ENCODE peak calls at places on chromosomes 5 and 9, in ten cellular contexts. I is tibial artery; H is astrocyte of the spinal cord; P is transverse colon; Z is brain microvascular endothelial cell; E is CD4-positive, alpha-beta T cell; W is fibroblast of the aortic adventitia; M is fibroblast of pulmonary artery; V is osteocyte; R is tibial nerve. Y is an unnamed sample.

GRCh38 chr5:128174951-128175350 is 91.4 kb downstream of the SLC12A2 start:
- DNase-seq in I (no peak), H (peak), P (no peak), Z (peak), E (no peak), W (peak), M (peak), V (no peak), R (no peak), Y (peak)

GRCh38 chr9:123922911-123923310 is 7.0 kb downstream of the DENND1A start:
- DNase-seq in I (no peak), H (no peak), P (no peak), Z (no peak), E (no peak), W (no peak), M (no peak), V (no peak), R (no peak), Y (no peak)

GRCh38 chr5:9440517-9440916 is 105.4 kb downstream of the SEMA5A start:
- DNase-seq in I (no peak), H (peak), P (no peak), Z (no peak), E (no peak), W (peak), M (peak), V (no peak), R (no peak), Y (peak)

GRCh38 chr9:12708562-12709298 is 15.5 kb downstream of the TYRP1 start:
- DNase-seq in I (no peak), H (peak), P (no peak), Z (peak), E (no peak), W (peak), M (peak), V (no peak), R (no peak), Y (peak)

GRCh38 chr5:155539958-155540595 is 526.5 kb downstream of the KIF4B start:
- DNase-seq in I (no peak), H (no peak), P (no peak), Z (no peak), E (no peak), W (no peak), M (no peak), V (no peak), R (no peak), Y (no peak)

GRCh38 chr9:84990850-84991505 is 321.4 kb downstream of the NTRK2 start:
- DNase-seq in I (no peak), H (no peak), P (no peak), Z (no peak), E (no peak), W (no peak), M (no peak), V (no peak), R (no peak), Y (no peak)

GRCh38 chr9:136928591-136928990 is 15.9 kb downstream of the FBXW5 start:
- DNase-seq in I (peak), H (no peak), P (no peak), Z (no peak), E (no peak), W (no peak), M (no peak), V (no peak), R (no peak), Y (no peak)

GRCh38 chr5:42813533-42813932 is 1.8 kb upstream of the SELENOP start:
- DNase-seq in I (no peak), H (no peak), P (no peak), Z (no peak), E (no peak), W (no peak), M (no peak), V (no peak), R (no peak), Y (no peak)

GRCh38 chr5:126780165-126780827 is 3.4 kb downstream of the LMNB1 start:
- DNase-seq in I (peak), H (peak), P (peak), Z (peak), E (peak), W (peak), M (peak), V (peak), R (no peak), Y (peak)

GRCh38 chr9:69132391-69132790 is 41.7 kb upstream of the TJP2 start:
- DNase-seq in I (no peak), H (no peak), P (no peak), Z (no peak), E (no peak), W (no peak), M (no peak), V (peak), R (no peak), Y (no peak)

GRCh38 chr9:122912964-122913673 is at the start of gene ZBTB6:
- DNase-seq in I (peak), H (peak), P (peak), Z (peak), E (peak), W (peak), M (peak), V (peak), R (peak), Y (peak)

GRCh38 chr5:142863856-142864255 is 93.7 kb downstream of the ARHGAP26 start:
- DNase-seq in I (no peak), H (no peak), P (no peak), Z (no peak), E (no peak), W (no peak), M (no peak), V (no peak), R (no peak), Y (no peak)

GRCh38 chr5:150588495-150588890 is 52.0 kb upstream of the SYNPO start:
- DNase-seq in I (peak), H (no peak), P (peak), Z (no peak), E (no peak), W (no peak), M (no peak), V (no peak), R (no peak), Y (no peak)

GRCh38 chr9:97958812-97959511 is 21.0 kb upstream of the HEMGN start:
- DNase-seq in I (no peak), H (peak), P (no peak), Z (peak), E (no peak), W (peak), M (peak), V (no peak), R (no peak), Y (peak)

GRCh38 chr9:137441289-137441934 is at the start of gene ENTPD8:
- DNase-seq in I (no peak), H (no peak), P (peak), Z (no peak), E (no peak), W (no peak), M (no peak), V (no peak), R (no peak), Y (no peak)

GRCh38 chr5:14574891-14575496 is 6.6 kb upstream of the OTULINL start:
- DNase-seq in I (peak), H (no peak), P (peak), Z (no peak), E (no peak), W (no peak), M (no peak), V (no peak), R (no peak), Y (peak)

GRCh38 chr9:129624168-129624759 is 1.7 kb upstream of the NTMT1 start:
- DNase-seq in I (no peak), H (peak), P (peak), Z (peak), E (peak), W (peak), M (peak), V (peak), R (peak), Y (peak)

GRCh38 chr9:129026442-129027223 is 1.5 kb downstream of the SH3GLB2 start:
- DNase-seq in I (no peak), H (peak), P (peak), Z (no peak), E (no peak), W (peak), M (no peak), V (no peak), R (no peak), Y (no peak)

GRCh38 chr5:160887780-160888179 is 35.8 kb upstream of the ATP10B start:
- DNase-seq in I (no peak), H (no peak), P (peak), Z (no peak), E (no peak), W (no peak), M (no peak), V (no peak), R (no peak), Y (no peak)

GRCh38 chr9:17005085-17005484 is 129.8 kb upstream of the CNTLN start:
- DNase-seq in I (peak), H (peak), P (peak), Z (peak), E (no peak), W (peak), M (peak), V (no peak), R (no peak), Y (peak)

GRCh38 chr9:114196924-114197570 is 41.7 kb downstream of the COL27A1 start:
- DNase-seq in I (no peak), H (no peak), P (no peak), Z (no peak), E (no peak), W (no peak), M (no peak), V (no peak), R (no peak), Y (no peak)

GRCh38 chr9:98158071-98158791 is 34.2 kb downstream of the CORO2A start:
- DNase-seq in I (no peak), H (no peak), P (peak), Z (no peak), E (no peak), W (no peak), M (no peak), V (no peak), R (no peak), Y (no peak)

GRCh38 chr5:5340206-5340729 is 82.2 kb upstream of the ICE1 start:
- DNase-seq in I (peak), H (peak), P (peak), Z (peak), E (no peak), W (peak), M (peak), V (peak), R (no peak), Y (peak)

GRCh38 chr9:78620764-78621163 is 323.8 kb downstream of the PSAT1 start:
- DNase-seq in I (no peak), H (peak), P (no peak), Z (peak), E (no peak), W (peak), M (peak), V (no peak), R (no peak), Y (peak)

GRCh38 chr5:170479484-170479883 is 24.3 kb upstream of the KCNIP1 start:
- DNase-seq in I (no peak), H (no peak), P (no peak), Z (peak), E (no peak), W (no peak), M (no peak), V (no peak), R (no peak), Y (peak)

GRCh38 chr9:121494192-121494591 is 5.5 kb downstream of the GGTA1 start:
- DNase-seq in I (no peak), H (no peak), P (no peak), Z (no peak), E (no peak), W (no peak), M (no peak), V (no peak), R (no peak), Y (no peak)

DNA sequence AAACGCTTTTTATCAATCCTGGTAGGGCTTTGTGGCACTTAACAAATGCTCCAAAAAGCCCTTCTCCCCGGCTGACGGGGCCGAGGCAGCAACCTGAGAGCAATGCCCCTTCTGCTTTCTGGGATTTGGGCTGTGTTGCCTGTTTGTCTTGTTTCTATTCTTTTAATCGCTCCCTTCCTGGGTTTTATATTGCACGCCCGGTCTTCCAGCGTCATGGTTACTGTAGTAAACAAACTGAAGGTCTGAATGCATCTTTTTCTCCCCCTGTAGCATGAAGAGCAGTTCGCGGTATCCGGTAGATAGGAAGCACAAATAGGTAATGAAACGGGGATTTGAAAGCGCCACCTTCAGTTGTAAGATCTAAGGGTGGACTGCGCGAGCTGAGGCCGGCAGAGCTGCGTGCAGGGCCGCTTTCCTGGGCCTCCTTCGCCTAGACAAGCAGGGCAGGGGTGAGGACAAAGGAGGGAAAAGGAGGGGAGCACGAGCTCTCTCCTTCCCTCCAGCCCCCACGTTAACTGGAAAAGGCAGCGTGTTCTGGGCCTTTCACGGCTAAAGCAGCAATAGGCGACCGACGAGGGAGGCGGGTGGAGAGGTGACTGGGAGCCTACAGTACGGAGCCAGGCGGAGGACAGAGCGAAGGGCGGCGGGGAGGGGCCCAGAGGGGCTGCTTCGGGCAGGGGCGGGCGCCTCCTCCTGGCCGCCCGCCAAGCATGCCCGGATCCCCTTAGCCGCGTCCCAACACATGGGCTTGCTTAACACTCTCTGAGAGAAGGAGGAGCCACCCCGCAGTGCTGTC is 49.3 kb upstream of the ZNF366 start:
- DNase-seq in I (peak), H (peak), P (peak), Z (peak), E (no peak), W (peak), M (peak), V (no peak), R (peak), Y (peak)
- TF ChIP-seq CTCF in I (no peak), H (peak), P (no peak), Z (peak), E (no peak), W (no peak), M (no peak), V (peak), R (no peak), Y (no peak)

DNA sequence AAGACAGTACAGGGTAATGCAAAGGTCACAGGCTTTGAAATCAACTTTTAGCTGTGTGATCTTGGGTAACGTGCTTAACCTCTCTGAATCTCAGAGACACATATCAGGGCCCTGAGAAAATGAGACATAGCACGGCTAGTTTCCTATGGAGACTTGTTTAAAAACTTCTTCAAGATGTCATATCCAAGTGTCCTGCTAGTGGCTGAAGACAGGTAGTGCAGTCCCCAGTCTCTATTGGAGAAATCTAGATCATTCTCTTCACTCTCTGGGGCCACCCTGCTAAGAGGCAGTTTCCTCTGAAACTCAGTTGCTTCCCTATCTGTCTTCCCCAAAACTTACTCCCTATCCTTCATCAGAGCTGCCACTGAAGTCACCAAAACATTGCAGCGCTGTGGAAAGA is 30.3 kb upstream of the GRXCR2 start:
- DNase-seq in I (no peak), H (no peak), P (no peak), Z (no peak), E (no peak), W (no peak), M (no peak), V (no peak), R (no peak), Y (no peak)
- TF ChIP-seq CTCF in I (no peak), H (peak), P (peak), Z (peak), E (no peak), W (peak), M (peak), V (peak), R (no peak), Y (peak)

GRCh38 chr5:111159845-111160244 is 64.3 kb upstream of the CAMK4 start:
- DNase-seq in I (no peak), H (no peak), P (no peak), Z (no peak), E (no peak), W (no peak), M (no peak), V (no peak), R (no peak), Y (no peak)
- TF ChIP-seq CTCF in I (no peak), H (no peak), P (no peak), Z (no peak), E (no peak), W (no peak), M (no peak), V (no peak), R (no peak), Y (no peak)

GRCh38 chr5:103490340-103490739 is 72.2 kb downstream of the NUDT12 start:
- DNase-seq in I (no peak), H (no peak), P (no peak), Z (no peak), E (no peak), W (no peak), M (no peak), V (no peak), R (no peak), Y (no peak)

GRCh38 chr5:103487822-103488493 is 74.6 kb downstream of the NUDT12 start:
- DNase-seq in I (no peak), H (no peak), P (no peak), Z (no peak), E (no peak), W (no peak), M (no peak), V (no peak), R (no peak), Y (no peak)

GRCh38 chr5:103489293-103489692 is 73.3 kb downstream of the NUDT12 start:
- DNase-seq in I (no peak), H (no peak), P (no peak), Z (no peak), E (no peak), W (no peak), M (no peak), V (no peak), R (no peak), Y (no peak)

GRCh38 chr5:103487253-103487652 is 75.3 kb downstream of the NUDT12 start:
- DNase-seq in I (no peak), H (peak), P (no peak), Z (no peak), E (no peak), W (no peak), M (no peak), V (no peak), R (no peak), Y (peak)
- TF ChIP-seq CTCF in I (no peak), H (no peak), P (no peak), Z (peak), E (no peak), W (no peak), M (no peak), V (no peak), R (no peak), Y (no peak)

DNA sequence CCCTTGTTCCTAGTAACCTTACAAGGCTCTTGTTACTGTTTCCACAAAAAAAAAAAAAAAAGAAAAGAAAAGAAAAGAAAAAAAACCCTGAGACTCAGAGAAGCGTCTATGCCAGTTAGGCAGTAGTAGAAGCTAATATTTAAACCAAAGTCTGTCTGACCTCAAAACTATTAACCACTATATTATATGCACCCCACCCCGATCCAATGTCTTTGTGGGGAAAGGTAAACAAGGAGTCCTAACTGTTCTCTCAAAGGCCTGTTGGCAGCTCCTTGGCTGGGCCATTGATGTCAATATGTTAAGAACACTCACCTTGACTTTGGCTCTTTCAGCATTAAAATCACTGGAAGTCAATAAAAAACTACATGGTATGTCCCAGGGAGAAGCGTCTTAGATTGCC is 308.4 kb upstream of the RPS23 start:
- DNase-seq in I (no peak), H (no peak), P (peak), Z (no peak), E (no peak), W (no peak), M (no peak), V (no peak), R (no peak), Y (no peak)
- TF ChIP-seq CTCF in I (no peak), H (no peak), P (no peak), Z (no peak), E (no peak), W (no peak), M (no peak), V (no peak), R (no peak), Y (no peak)

GRCh38 chr5:93915142-93915553 is 173.7 kb upstream of the POU5F2 start:
- DNase-seq in I (no peak), H (peak), P (no peak), Z (no peak), E (no peak), W (peak), M (peak), V (no peak), R (no peak), Y (peak)
- TF ChIP-seq CTCF in I (peak), H (peak), P (peak), Z (peak), E (peak), W (peak), M (peak), V (peak), R (peak), Y (peak)

GRCh38 chr9:580652-581342 is 260.7 kb upstream of the DMRT1 start:
- DNase-seq in I (no peak), H (no peak), P (no peak), Z (no peak), E (no peak), W (no peak), M (no peak), V (no peak), R (no peak), Y (no peak)

GRCh38 chr9:582775-583174 is 258.7 kb upstream of the DMRT1 start:
- DNase-seq in I (no peak), H (no peak), P (no peak), Z (no peak), E (no peak), W (no peak), M (no peak), V (no peak), R (no peak), Y (no peak)

GRCh38 chr9:581673-582497 is 259.6 kb upstream of the DMRT1 start:
- DNase-seq in I (no peak), H (no peak), P (no peak), Z (no peak), E (no peak), W (no peak), M (no peak), V (no peak), R (no peak), Y (no peak)
- TF ChIP-seq CTCF in I (no peak), H (peak), P (no peak), Z (peak), E (no peak), W (peak), M (no peak), V (peak), R (no peak), Y (no peak)

GRCh38 chr5:141427783-141428426 is 2.4 kb upstream of the PCDHGA12 start:
- DNase-seq in I (no peak), H (no peak), P (no peak), Z (no peak), E (no peak), W (no peak), M (no peak), V (no peak), R (no peak), Y (no peak)

GRCh38 chr5:141431286-141431685 is 979 bp downstream of the PCDHGA12 start:
- DNase-seq in I (no peak), H (peak), P (no peak), Z (no peak), E (no peak), W (peak), M (peak), V (no peak), R (no peak), Y (peak)

GRCh38 chr5:141434006-141434405 is 3.7 kb downstream of the PCDHGA12 start:
- DNase-seq in I (no peak), H (no peak), P (no peak), Z (no peak), E (no peak), W (no peak), M (no peak), V (no peak), R (no peak), Y (no peak)

GRCh38 chr5:141430332-141431113 is at the start of gene PCDHGA12:
- DNase-seq in I (peak), H (peak), P (no peak), Z (peak), E (no peak), W (peak), M (peak), V (no peak), R (no peak), Y (peak)
- TF ChIP-seq CTCF in I (peak), H (peak), P (no peak), Z (peak), E (no peak), W (peak), M (peak), V (no peak), R (peak), Y (peak)

DNA sequence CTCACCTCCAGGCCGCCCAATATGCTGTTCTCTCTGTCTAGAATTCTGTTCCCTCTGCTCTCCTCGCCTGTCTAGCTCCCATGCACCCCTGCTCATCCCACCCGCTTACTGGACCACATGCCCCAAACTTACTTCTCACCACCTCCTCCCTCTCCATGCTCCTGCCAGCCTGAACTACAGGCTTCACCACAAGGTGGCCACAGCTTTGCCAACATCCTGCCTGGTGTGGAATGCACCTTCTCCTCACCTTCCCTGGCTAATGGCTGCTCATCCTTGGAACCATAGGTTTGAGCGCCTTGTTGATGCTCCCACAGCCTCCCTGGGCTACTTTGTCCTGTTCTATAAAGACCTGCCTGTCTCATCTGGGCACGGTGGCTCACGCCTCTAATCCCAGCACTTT is 9.6 kb downstream of the LAMC3 start:
- DNase-seq in I (no peak), H (no peak), P (no peak), Z (no peak), E (no peak), W (no peak), M (no peak), V (no peak), R (no peak), Y (no peak)
- TF ChIP-seq CTCF in I (no peak), H (peak), P (no peak), Z (peak), E (no peak), W (peak), M (peak), V (peak), R (no peak), Y (peak)

Y was measured in cardiac fibroblast.